ENCODE peak calls at places on chromosome 16, in five cellular contexts. G is WTC11, A is neural crest cell, L is Calu3, V is choroid plexus epithelial cell. R is an unnamed sample.

GRCh38 chr16:2497116-2497630 is 16.6 kb upstream of the ATP6V0C start:
- DNase-seq in G (no peak), A (no peak), L (no peak), V (no peak), R (peak; percentile 61)

GRCh38 chr16:74865922-74866598 is 91.4 kb upstream of the FA2H start:
- DNase-seq in G (peak; percentile 55), A (peak; percentile 28), L (peak; percentile 35), V (no peak), R (no peak)

GRCh38 chr16:50615891-50616290 is 65.2 kb downstream of the SNX20 start:
- DNase-seq in G (no peak), A (no peak), L (no peak), V (peak; percentile 50), R (no peak)

GRCh38 chr16:6038966-6039530 is 941.5 kb upstream of the EEF2KMT start:
- DNase-seq in G (no peak), A (no peak), L (no peak), V (no peak), R (no peak)

GRCh38 chr16:81214745-81215166 is 23.7 kb upstream of the BCO1 start:
- DNase-seq in G (peak; percentile 67), A (no peak), L (peak; percentile 70), V (peak; percentile 42), R (peak; percentile 32)

GRCh38 chr16:67284699-67285646 is 5.6 kb downstream of the PLEKHG4 start:
- DNase-seq in G (peak; percentile 84), A (peak; percentile 26), L (peak; percentile 86), V (peak; percentile 38), R (peak; percentile 74)

GRCh38 chr16:68737046-68737729 is at the start of gene CDH1:
- DNase-seq in G (peak; percentile 99), A (no peak), L (peak; percentile 99), V (no peak), R (peak; percentile 43)

GRCh38 chr16:79801550-79802090 is 201.1 kb upstream of the MAF start:
- DNase-seq in G (no peak), A (no peak), L (no peak), V (no peak), R (no peak)

GRCh38 chr16:58031016-58031800 is 5.7 kb downstream of the MMP15 start:
- DNase-seq in G (no peak), A (no peak), L (peak; percentile 37), V (no peak), R (no peak)

GRCh38 chr16:4385066-4385788 is 13.6 kb downstream of the VASN start:
- DNase-seq in G (no peak), A (no peak), L (no peak), V (no peak), R (no peak)

GRCh38 chr16:57838161-57838560 is 35.9 kb upstream of the KIFC3 start:
- DNase-seq in G (no peak), A (no peak), L (no peak), V (no peak), R (no peak)

GRCh38 chr16:14263769-14264168 is 192.7 kb downstream of the MRTFB start:
- DNase-seq in G (no peak), A (no peak), L (no peak), V (no peak), R (no peak)

GRCh38 chr16:89607453-89607852 is 6.0 kb upstream of the DPEP1 start:
- DNase-seq in G (no peak), A (no peak), L (no peak), V (no peak), R (no peak)

GRCh38 chr16:3282103-3282746 is 1.1 kb upstream of the ZNF263 start:
- DNase-seq in G (peak; percentile 72), A (no peak), L (peak; percentile 61), V (no peak), R (peak; percentile 79)

GRCh38 chr16:80273635-80274538 is 266.9 kb upstream of the DYNLRB2 start:
- DNase-seq in G (no peak), A (no peak), L (no peak), V (peak; percentile 61), R (no peak)

GRCh38 chr16:78227855-78228254 is 128.4 kb downstream of the WWOX start:
- DNase-seq in G (no peak), A (no peak), L (peak; percentile 35), V (no peak), R (peak; percentile 27)
- TF ChIP-seq CTCF in G (no peak), A (peak; percentile 37), L (peak; percentile 46), V (no peak), R (no peak)

DNA sequence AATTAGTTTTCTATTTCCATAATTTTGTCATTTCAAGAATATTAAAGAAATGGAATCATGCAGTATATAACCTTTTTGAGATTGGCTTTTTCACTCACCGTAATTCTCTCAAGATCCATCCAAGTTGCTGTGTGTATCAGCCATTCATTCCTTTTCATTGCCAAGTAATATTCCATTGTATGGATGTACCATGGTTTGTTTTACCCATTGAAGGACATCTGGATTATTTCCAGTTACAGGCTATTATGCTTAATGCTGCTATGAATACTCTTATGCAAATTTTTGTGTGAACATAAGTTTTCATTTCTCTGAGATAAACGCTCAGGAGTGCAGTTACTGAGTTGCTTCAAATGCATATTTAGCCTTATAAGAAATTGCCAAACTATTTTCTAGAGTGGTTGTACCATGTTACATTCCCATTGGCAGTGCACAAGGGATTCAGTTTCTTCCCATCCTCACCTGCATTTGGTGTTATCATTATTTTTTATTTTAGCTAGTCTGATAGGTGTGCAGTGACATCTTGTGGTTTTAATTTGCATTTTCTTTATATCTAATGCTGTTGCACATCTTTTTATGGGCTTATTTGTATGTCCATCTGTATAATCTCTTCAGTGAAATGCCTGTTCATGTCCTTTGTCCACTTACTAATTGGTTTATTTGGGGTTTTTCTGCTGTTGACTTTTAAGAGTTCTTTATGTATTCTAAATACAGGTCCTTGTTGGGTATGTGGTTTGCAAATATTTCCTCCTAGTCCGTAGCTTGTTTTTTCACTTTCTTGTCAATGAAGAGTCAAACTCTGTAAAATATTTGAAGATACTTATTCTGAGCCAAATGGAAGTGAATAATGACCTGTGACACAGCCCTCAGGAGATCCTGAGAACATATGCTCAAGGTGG is 32.7 kb downstream of the BMERB1 start:
- DNase-seq in G (no peak), A (no peak), L (no peak), V (peak; percentile 33), R (no peak)
- TF ChIP-seq CTCF in G (no peak), A (no peak), L (peak; percentile 50), V (peak; percentile 31), R (no peak)

DNA sequence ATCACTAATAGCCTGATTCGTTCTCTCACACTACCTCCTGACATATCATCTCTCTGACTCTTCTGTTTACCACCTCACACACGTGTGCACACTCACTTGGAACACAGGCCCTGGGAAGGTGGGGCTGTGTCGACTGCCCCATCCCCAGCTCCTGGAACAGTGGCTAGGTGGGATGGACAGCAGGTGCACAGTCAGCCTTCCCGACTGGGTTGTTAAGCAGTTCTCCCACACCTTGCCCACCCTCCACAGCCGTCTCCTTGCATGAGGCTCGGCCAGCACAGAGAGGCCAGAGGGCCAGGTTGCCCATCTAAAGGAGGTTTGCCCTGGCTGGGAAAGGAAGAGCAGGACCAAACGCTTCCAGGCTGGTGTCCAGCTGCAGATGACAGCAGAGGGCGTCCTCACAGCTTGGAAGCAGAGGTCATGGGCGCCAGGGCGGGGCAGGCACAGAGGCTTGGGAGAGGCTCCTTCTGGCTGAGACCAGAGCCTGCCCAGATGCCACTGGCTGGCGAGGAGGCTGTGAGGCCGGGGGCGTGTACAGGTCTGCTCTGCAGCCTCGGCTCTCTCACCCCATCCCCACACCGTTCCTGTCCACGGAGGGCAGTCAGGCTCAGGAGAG is 92.8 kb downstream of the AMFR start:
- DNase-seq in G (peak; percentile 71), A (peak; percentile 63), L (peak; percentile 81), V (peak; percentile 55), R (peak; percentile 62)
- TF ChIP-seq CTCF in G (no peak), A (peak; percentile 48), L (peak; percentile 56), V (peak; percentile 52), R (no peak)

GRCh38 chr16:65122974-65123845 is 1.3 kb upstream of the CDH11 start:
- DNase-seq in G (peak; percentile 37), A (peak; percentile 6), L (no peak), V (peak; percentile 67), R (peak; percentile 42)
- TF ChIP-seq CTCF in G (no peak), A (no peak), L (no peak), V (no peak), R (no peak)

GRCh38 chr16:47036201-47036600 is 62.7 kb upstream of the DNAJA2 start:
- DNase-seq in G (no peak), A (no peak), L (no peak), V (no peak), R (no peak)

GRCh38 chr16:47037746-47038458 is 64.4 kb upstream of the DNAJA2 start:
- DNase-seq in G (peak; percentile 89), A (peak; percentile 96), L (peak; percentile 97), V (peak; percentile 74), R (peak; percentile 96)

GRCh38 chr16:47034455-47034854 is 61.0 kb upstream of the DNAJA2 start:
- DNase-seq in G (no peak), A (no peak), L (no peak), V (no peak), R (no peak)

GRCh38 chr16:47035436-47035835 is 62.0 kb upstream of the DNAJA2 start:
- DNase-seq in G (no peak), A (no peak), L (no peak), V (no peak), R (no peak)

GRCh38 chr16:47037396-47037745 is 63.9 kb upstream of the DNAJA2 start:
- DNase-seq in G (peak; percentile 39), A (no peak), L (peak; percentile 31), V (no peak), R (no peak)
- TF ChIP-seq CTCF in G (no peak), A (no peak), L (no peak), V (no peak), R (no peak)

R was measured in glutamatergic neuron.